ENCODE peak calls at places on chromosome 15, in ten cellular contexts. O is tibial artery; P is upper lobe of right lung; X is right cardiac atrium; Z is hepatocyte; B is CD8-positive, alpha-beta memory T cell; K is ovary; R is SJSA1; S is transverse colon; N is uterus. I is an unnamed sample.

GRCh38 chr15:60428935-60429334 is 31.1 kb upstream of the ANXA2 start:
- DNase-seq in R (no peak), X (no peak), Z (no peak), N (no peak), O (no peak), P (no peak), K (no peak), B (no peak), S (no peak), I (no peak)

GRCh38 chr15:86611392-86612040 is 531.8 kb downstream of the AGBL1 start:
- DNase-seq in P (no peak), Z (peak), S (no peak), B (peak), R (no peak), X (no peak), N (no peak), K (no peak), O (no peak), I (no peak)

GRCh38 chr15:69118089-69118488 is 42.3 kb upstream of the GLCE start:
- DNase-seq in S (no peak), K (no peak), Z (peak), B (no peak), N (no peak), P (no peak), X (no peak), O (no peak), R (no peak), I (no peak)

GRCh38 chr15:37695719-37696118 is 238.7 kb upstream of the TMCO5A start:
- DNase-seq in K (no peak), P (no peak), B (no peak), O (no peak), Z (no peak), X (no peak), N (no peak), S (no peak), R (no peak), I (no peak)

GRCh38 chr15:75884041-75884440 is 19.6 kb upstream of the FBXO22 start:
- DNase-seq in O (no peak), B (no peak), S (no peak), P (no peak), X (no peak), N (no peak), R (no peak), K (no peak), Z (no peak), I (no peak)

GRCh38 chr15:31504462-31504839 is 177.8 kb downstream of the KLF13 start:
- DNase-seq in K (no peak), Z (no peak), O (no peak), P (no peak), N (no peak), X (no peak), S (no peak), R (no peak), B (no peak), I (no peak)

GRCh38 chr15:38130739-38131498 is 121.7 kb upstream of the SPRED1 start:
- DNase-seq in B (no peak), S (peak), Z (peak), O (peak), K (peak), N (peak), R (no peak), P (peak), X (peak), I (peak)

GRCh38 chr15:47991376-47991775 is 129.4 kb upstream of the SLC24A5 start:
- DNase-seq in P (no peak), R (no peak), N (no peak), B (no peak), O (no peak), K (no peak), X (no peak), Z (no peak), S (no peak), I (no peak)

GRCh38 chr15:78298983-78299301 is 467 bp downstream of the SKIC8 start:
- DNase-seq in R (no peak), Z (peak), B (no peak), N (no peak), K (no peak), S (no peak), X (no peak), O (no peak), P (no peak), I (no peak)

GRCh38 chr15:88866295-88866881 is 29.0 kb downstream of the HAPLN3 start:
- DNase-seq in K (no peak), Z (no peak), S (no peak), N (no peak), B (no peak), R (no peak), X (no peak), O (no peak), P (no peak), I (no peak)

GRCh38 chr15:34314491-34314890 is 23.1 kb downstream of the SLC12A6 start:
- DNase-seq in B (no peak), Z (no peak), P (no peak), N (no peak), K (no peak), S (no peak), X (no peak), O (no peak), R (no peak), I (no peak)

GRCh38 chr15:92393287-92393993 is at the start of gene ST8SIA2:
- DNase-seq in P (no peak), S (no peak), X (peak), K (no peak), R (peak), Z (peak), N (no peak), O (no peak), B (no peak), I (peak)

GRCh38 chr15:64695571-64695992 is 79.8 kb downstream of the RBPMS2 start:
- DNase-seq in B (no peak), S (peak), O (no peak), R (no peak), P (no peak), N (no peak), K (no peak), X (no peak), Z (no peak), I (peak)

GRCh38 chr15:82647045-82647834 is at the start of gene CPEB1:
- DNase-seq in P (no peak), B (no peak), S (peak), X (peak), O (peak), K (peak), R (peak), N (peak), Z (peak), I (peak)

GRCh38 chr15:80587816-80588456 is 107.2 kb upstream of the ABHD17C start:
- DNase-seq in P (no peak), N (no peak), R (no peak), Z (no peak), O (peak), S (no peak), K (no peak), X (no peak), B (no peak), I (no peak)

GRCh38 chr15:56942118-56942517 is 23.7 kb downstream of the TCF12 start:
- DNase-seq in B (no peak), X (no peak), N (no peak), Z (no peak), R (no peak), O (no peak), S (no peak), K (no peak), P (no peak), I (no peak)

GRCh38 chr15:89852342-89853005 is 37.8 kb upstream of the ANPEP start:
- DNase-seq in R (no peak), X (no peak), N (no peak), S (peak), P (no peak), Z (no peak), K (no peak), B (no peak), O (no peak), I (peak)

GRCh38 chr15:71683401-71684274 is 126.7 kb upstream of the NR2E3 start:
- DNase-seq in O (no peak), P (no peak), X (no peak), R (no peak), N (no peak), K (no peak), Z (no peak), S (no peak), B (no peak), I (no peak)

GRCh38 chr15:78369161-78369560 is 29.0 kb downstream of the CRABP1 start:
- DNase-seq in B (no peak), K (no peak), S (no peak), Z (no peak), X (peak), P (no peak), O (peak), N (no peak), R (no peak), I (no peak)

GRCh38 chr15:62940359-62940754 is 102.2 kb upstream of the TPM1 start:
- DNase-seq in P (no peak), Z (no peak), N (peak), B (no peak), X (no peak), O (no peak), K (no peak), S (no peak), R (no peak), I (no peak)

GRCh38 chr15:98855815-98856539 is 151.6 kb downstream of the PGPEP1L start:
- DNase-seq in N (no peak), B (no peak), X (no peak), O (no peak), K (no peak), P (no peak), S (no peak), Z (no peak), R (no peak), I (no peak)

GRCh38 chr15:90750186-90750585 is 33.0 kb downstream of the BLM start:
- DNase-seq in R (no peak), N (no peak), X (no peak), O (no peak), B (no peak), K (no peak), P (no peak), Z (no peak), S (no peak), I (no peak)

GRCh38 chr15:31419820-31420219 is 93.2 kb downstream of the KLF13 start:
- DNase-seq in B (no peak), K (no peak), S (no peak), P (no peak), X (no peak), O (no peak), N (no peak), R (no peak), Z (no peak), I (no peak)

GRCh38 chr15:88511161-88511560 is 35.3 kb downstream of the DET1 start:
- DNase-seq in K (no peak), O (no peak), S (no peak), X (no peak), R (no peak), B (no peak), N (no peak), P (no peak), Z (no peak), I (no peak)

GRCh38 chr15:100187677-100188076 is 154.1 kb downstream of the ADAMTS17 start:
- DNase-seq in Z (no peak), N (no peak), S (no peak), R (no peak), K (no peak), B (no peak), O (no peak), X (no peak), P (no peak), I (no peak)

GRCh38 chr15:64024172-64025050 is 21.9 kb downstream of the DAPK2 start:
- DNase-seq in N (no peak), B (no peak), Z (no peak), O (no peak), X (no peak), P (no peak), K (no peak), S (peak), R (no peak), I (no peak)

GRCh38 chr15:80844011-80844732 is 65.0 kb downstream of the CEMIP start:
- DNase-seq in P (no peak), Z (no peak), B (no peak), X (no peak), R (no peak), O (no peak), S (no peak), K (no peak), N (no peak), I (no peak)

GRCh38 chr15:40932146-40932545 is 3.0 kb downstream of the DLL4 start:
- DNase-seq in K (no peak), X (no peak), N (no peak), O (no peak), S (peak), R (no peak), B (no peak), P (no peak), Z (no peak), I (peak)

GRCh38 chr15:87758739-87759457 is 497.6 kb downstream of the NTRK3 start:
- DNase-seq in S (no peak), Z (no peak), X (no peak), N (no peak), O (no peak), K (no peak), R (no peak), P (no peak), B (no peak), I (no peak)

GRCh38 chr15:38002883-38003477 is 68.5 kb downstream of the TMCO5A start:
- DNase-seq in S (peak), X (peak), K (no peak), N (no peak), R (peak), O (peak), B (no peak), Z (peak), P (peak), I (peak)

GRCh38 chr15:90000175-90000923 is 775 bp upstream of the ZNF710 start:
- DNase-seq in X (peak), N (peak), B (no peak), Z (peak), P (peak), K (peak), R (no peak), S (peak), O (peak), I (no peak)

GRCh38 chr15:89399070-89399389 is 64.4 kb upstream of the POLG start:
- DNase-seq in N (no peak), S (no peak), P (no peak), Z (no peak), R (no peak), K (no peak), X (no peak), B (no peak), O (no peak), I (no peak)

GRCh38 chr15:100525894-100526512 is 2.7 kb downstream of the CERS3 start:
- DNase-seq in O (peak), N (peak), P (no peak), K (peak), S (peak), Z (peak), X (peak), R (no peak), B (no peak), I (peak)

GRCh38 chr15:35019401-35020327 is 31.6 kb upstream of the ZNF770 start:
- DNase-seq in K (no peak), Z (no peak), N (peak), B (no peak), X (peak), R (no peak), O (no peak), P (no peak), S (no peak), I (peak)

GRCh38 chr15:99452010-99452409 is 113.8 kb upstream of the MEF2A start:
- DNase-seq in S (no peak), P (peak), O (no peak), Z (no peak), X (peak), R (no peak), K (no peak), B (no peak), N (no peak), I (peak)

GRCh38 chr15:84621358-84621979 is 20.7 kb downstream of the ZSCAN2 start:
- DNase-seq in B (no peak), O (peak), S (no peak), R (no peak), N (no peak), K (peak), P (no peak), Z (no peak), X (no peak), I (no peak)

GRCh38 chr15:88657326-88658069 is 18.7 kb downstream of the ISG20 start:
- DNase-seq in R (peak), N (no peak), S (no peak), P (no peak), K (peak), O (peak), Z (peak), X (no peak), B (no peak), I (no peak)

GRCh38 chr15:70596354-70597055 is 166.9 kb downstream of the UACA start:
- DNase-seq in B (no peak), P (no peak), K (no peak), O (no peak), R (peak), N (no peak), Z (peak), S (no peak), X (no peak), I (no peak)
- H3K27ac ChIP-seq in B (no peak), P (no peak), K (no peak), O (no peak), R (no peak), N (no peak), Z (no peak), S (no peak), X (no peak), I (no peak)

DNA sequence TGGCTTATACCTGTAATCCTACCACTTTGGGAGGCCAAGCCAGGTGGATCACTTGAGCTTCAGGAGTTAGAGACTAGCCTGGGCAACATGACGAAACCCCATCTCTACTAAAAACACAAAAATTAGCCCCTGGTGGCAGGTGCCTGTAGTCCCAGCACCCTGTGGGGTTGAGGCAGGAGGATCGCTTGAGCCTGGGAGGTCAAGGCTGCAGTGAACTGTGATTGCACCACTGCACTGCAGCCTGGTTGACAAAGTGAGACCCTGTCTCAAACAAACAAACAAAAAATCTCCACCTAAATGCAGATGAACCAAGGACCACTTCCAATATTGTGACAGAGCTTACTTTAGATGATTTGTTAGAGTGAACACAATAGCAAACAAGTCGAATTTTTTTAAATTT is 53.7 kb downstream of the TP53BP1 start:
- DNase-seq in O (no peak), Z (no peak), S (no peak), N (no peak), P (no peak), X (no peak), B (no peak), K (no peak), R (no peak), I (no peak)
- H3K27ac ChIP-seq in O (no peak), Z (no peak), S (no peak), N (no peak), P (no peak), X (no peak), B (no peak), K (no peak), R (no peak), I (no peak)

GRCh38 chr15:25882466-25882865 is 19.3 kb upstream of the ATP10A start:
- DNase-seq in O (no peak), P (no peak), X (no peak), K (no peak), N (no peak), S (no peak), R (no peak), Z (no peak), B (no peak), I (no peak)
- H3K27ac ChIP-seq in O (no peak), P (no peak), X (no peak), K (no peak), N (no peak), S (no peak), R (peak), Z (no peak), B (no peak), I (no peak)

GRCh38 chr15:73996939-73997338 is 2.4 kb downstream of the PML start:
- DNase-seq in R (no peak), S (no peak), N (no peak), K (no peak), X (no peak), B (peak), O (no peak), Z (no peak), P (no peak), I (no peak)
- H3K27ac ChIP-seq in R (peak), S (peak), N (peak), K (no peak), X (no peak), B (peak), O (peak), Z (no peak), P (peak), I (peak)

GRCh38 chr15:67547836-67548531 is 5.5 kb downstream of the MAP2K5 start:
- DNase-seq in K (no peak), O (no peak), P (no peak), X (no peak), N (no peak), S (no peak), Z (no peak), R (no peak), B (no peak), I (no peak)
- H3K27ac ChIP-seq in K (no peak), O (no peak), P (no peak), X (peak), N (no peak), S (peak), Z (peak), R (no peak), B (no peak), I (peak)